ENCODE peak calls at places on chromosomes 5 and 9, in seven cellular contexts. K is SK-N-SH, C is sigmoid colon, M is GM23338, L is upper lobe of left lung, W is HepG2, D is breast epithelium. O is an unnamed sample. For H3K4me1, the result is how much of the 10 kb centered on the place peaks cover.

GRCh38 chr9:35258665-35259474 is 97.1 kb downstream of the UNC13B start:
- DNase-seq in K (peak), W (peak), C (peak), L (no peak), M (peak), D (peak), O (no peak)

GRCh38 chr9:132283863-132284262 is 70.9 kb downstream of the SETX start:
- DNase-seq in W (no peak), L (no peak), K (no peak), D (no peak), M (no peak), C (no peak), O (no peak)

GRCh38 chr9:107161338-107161737 is 121.7 kb upstream of the RAD23B start:
- DNase-seq in K (no peak), C (no peak), D (no peak), W (peak), L (no peak), M (no peak), O (no peak)

GRCh38 chr5:122356868-122357267 is 44.8 kb downstream of the SNCAIP start:
- DNase-seq in C (no peak), M (no peak), W (no peak), D (no peak), L (no peak), K (no peak), O (no peak)

GRCh38 chr5:76787237-76787636 is 31.6 kb upstream of the F2RL1 start:
- DNase-seq in K (no peak), L (no peak), D (no peak), M (no peak), C (peak), W (peak), O (no peak)

GRCh38 chr9:130631331-130632080 is 32.9 kb upstream of the PRDM12 start:
- DNase-seq in K (no peak), M (no peak), L (no peak), W (no peak), C (no peak), D (peak), O (no peak)

GRCh38 chr5:31361234-31361633 is 167.7 kb downstream of the CDH6 start:
- DNase-seq in M (no peak), L (no peak), C (peak), D (no peak), W (no peak), K (peak), O (peak)

GRCh38 chr9:75812139-75812538 is 78.3 kb upstream of the PCSK5 start:
- DNase-seq in C (no peak), M (no peak), W (no peak), D (no peak), K (no peak), L (no peak), O (no peak)

GRCh38 chr9:129879103-129879699 is 43.9 kb downstream of the USP20 start:
- DNase-seq in D (no peak), C (no peak), L (no peak), M (no peak), K (no peak), W (no peak), O (no peak)

GRCh38 chr5:77518304-77518703 is 26.2 kb upstream of the WDR41 start:
- DNase-seq in K (peak), M (peak), W (peak), C (no peak), L (no peak), D (no peak), O (no peak)

GRCh38 chr5:122091942-122092600 is 14.0 kb upstream of the LOX start:
- DNase-seq in L (no peak), C (no peak), W (no peak), K (no peak), M (peak), D (no peak), O (no peak)

GRCh38 chr9:83596899-83597504 is 25.9 kb upstream of the IDNK start:
- DNase-seq in W (no peak), C (no peak), K (peak), L (no peak), D (no peak), M (peak), O (no peak)

GRCh38 chr9:100216178-100216787 is 117.2 kb downstream of the INVS start:
- DNase-seq in D (no peak), C (no peak), L (no peak), W (peak), K (peak), M (peak), O (no peak)

GRCh38 chr9:16925426-16925825 is 55.0 kb upstream of the BNC2 start:
- DNase-seq in M (no peak), C (no peak), D (no peak), W (no peak), K (no peak), L (no peak), O (no peak)

GRCh38 chr5:66933066-66933465 is 263.5 kb downstream of the CD180 start:
- DNase-seq in L (no peak), C (no peak), D (no peak), M (no peak), W (no peak), K (no peak), O (no peak)

GRCh38 chr5:172722309-172722815 is 48.6 kb downstream of the DUSP1 start:
- DNase-seq in W (no peak), D (no peak), C (no peak), K (no peak), L (no peak), M (no peak), O (no peak)

GRCh38 chr9:34547960-34548603 is 25.3 kb upstream of the ENHO start:
- DNase-seq in D (peak), K (peak), W (peak), M (peak), C (peak), L (peak), O (no peak)

GRCh38 chr5:65809817-65810531 is 88.0 kb downstream of the NLN start:
- DNase-seq in K (peak), W (no peak), L (no peak), M (no peak), C (no peak), D (no peak), O (no peak)

GRCh38 chr5:89265511-89266169 is 382.7 kb upstream of the MEF2C start:
- DNase-seq in K (no peak), L (no peak), M (no peak), D (no peak), W (no peak), C (no peak), O (no peak)

GRCh38 chr9:129617167-129617566 is 3.7 kb downstream of the C9orf50 start:
- DNase-seq in D (no peak), K (no peak), C (no peak), M (peak), W (no peak), L (no peak), O (no peak)

GRCh38 chr9:96817973-96818372 is 36.3 kb downstream of the ZNF782 start:
- DNase-seq in M (no peak), K (no peak), C (no peak), L (no peak), W (no peak), D (no peak), O (no peak)

GRCh38 chr9:899440-900184 is 58.1 kb downstream of the DMRT1 start:
- DNase-seq in L (no peak), K (no peak), C (no peak), W (no peak), M (peak), D (no peak), O (no peak)

GRCh38 chr9:70406446-70406862 is 8.0 kb downstream of the KLF9 start:
- DNase-seq in K (no peak), M (peak), L (no peak), W (no peak), C (peak), D (no peak), O (no peak)
- H3K4me1 ChIP-seq in K (under half), M (under half), L (half or more), W (half or more), C (under half), D (under half), O (half or more)

GRCh38 chr5:150637245-150638052 is 3.0 kb upstream of the SYNPO start:
- DNase-seq in K (no peak), W (peak), C (no peak), L (peak), D (no peak), M (peak), O (no peak)
- TF ChIP-seq POLR2AphosphoS5 in K (peak), W (no peak), C (no peak), L (no peak), D (no peak), M (no peak), O (no peak)

GRCh38 chr5:140293091-140293996 is 9.6 kb downstream of the PFDN1 start:
- DNase-seq in C (no peak), M (no peak), K (no peak), W (peak), D (no peak), L (no peak), O (no peak)

GRCh38 chr5:140295414-140295813 is 7.5 kb downstream of the PFDN1 start:
- DNase-seq in D (no peak), C (peak), W (peak), L (no peak), K (no peak), M (no peak), O (no peak)

GRCh38 chr5:140296289-140296688 is 6.6 kb downstream of the PFDN1 start:
- DNase-seq in L (no peak), D (no peak), C (no peak), K (no peak), W (no peak), M (no peak), O (no peak)

GRCh38 chr5:140292212-140293040 is 10.5 kb downstream of the PFDN1 start:
- DNase-seq in C (no peak), M (no peak), K (no peak), W (peak), L (no peak), D (no peak), O (no peak)

DNA sequence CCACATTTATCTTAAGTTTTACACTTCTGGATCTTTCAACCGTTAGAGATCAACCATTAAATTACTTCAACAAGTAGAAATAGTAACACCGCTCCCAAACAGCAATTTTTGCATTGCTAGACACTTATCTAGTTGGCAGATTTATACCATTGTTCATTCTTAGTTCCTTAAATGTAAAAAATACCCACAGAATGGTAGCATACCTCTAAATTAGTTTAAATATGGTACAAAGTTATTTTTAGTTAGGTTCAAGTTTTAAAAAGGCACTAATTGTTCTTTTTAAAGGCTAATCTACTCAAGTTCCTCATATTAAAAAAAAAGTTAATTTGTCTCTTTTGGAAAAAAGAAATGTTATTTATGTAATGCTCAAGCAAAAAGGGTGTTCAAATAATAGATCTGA is 8.1 kb downstream of the PFDN1 start:
- DNase-seq in W (no peak), M (no peak), D (no peak), C (no peak), K (no peak), L (no peak), O (no peak)
- H3K4me1 ChIP-seq in W (half or more), M (under half), D (under half), C (under half), K (under half), L (under half), O (half or more)

DNA sequence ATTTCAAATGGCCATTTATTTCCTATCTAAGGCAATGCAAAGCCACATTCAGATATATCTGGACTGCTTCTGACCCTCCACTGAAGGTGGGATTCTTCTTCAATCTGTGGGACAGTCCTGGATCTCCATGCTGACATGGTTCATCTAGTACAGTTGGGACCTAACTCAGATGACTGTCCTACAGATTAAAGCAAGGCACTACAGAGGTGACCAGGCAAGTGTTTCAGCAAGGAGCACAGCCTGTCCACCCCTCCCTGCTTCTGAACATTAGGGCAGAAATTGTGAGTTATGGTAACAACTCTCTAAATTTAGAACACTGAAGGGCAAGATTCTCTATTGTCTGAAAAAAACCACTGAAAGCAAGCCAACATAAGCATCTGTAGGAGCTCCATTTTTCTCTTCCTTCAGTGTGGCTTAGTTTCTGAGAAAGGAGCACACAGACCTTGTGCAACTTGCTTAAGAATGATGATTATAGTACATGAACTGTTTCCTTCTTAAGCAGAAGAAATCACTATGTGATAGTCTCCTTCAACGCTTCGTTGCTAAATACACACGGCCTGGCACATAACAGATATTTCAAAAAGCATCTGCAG is 62.9 kb upstream of the BARX1 start:
- DNase-seq in C (no peak), K (no peak), W (no peak), D (no peak), M (no peak), L (no peak), O (peak)
- TF ChIP-seq POLR2AphosphoS5 in C (no peak), K (no peak), W (no peak), D (no peak), M (no peak), L (no peak), O (peak)

GRCh38 chr9:127963359-127964064 is 17.3 kb downstream of the EEIG1 start:
- DNase-seq in M (no peak), D (no peak), W (no peak), C (peak), L (peak), K (no peak), O (no peak)

GRCh38 chr9:127961613-127962150 is 19.1 kb downstream of the EEIG1 start:
- DNase-seq in K (no peak), L (no peak), D (no peak), W (no peak), C (no peak), M (no peak), O (no peak)

GRCh38 chr9:127962278-127962677 is 18.5 kb downstream of the EEIG1 start:
- DNase-seq in K (no peak), W (no peak), D (no peak), M (no peak), C (no peak), L (no peak), O (no peak)

GRCh38 chr9:127961166-127961490 is 19.7 kb downstream of the EEIG1 start:
- DNase-seq in M (no peak), W (no peak), K (no peak), C (no peak), L (no peak), D (no peak), O (no peak)

GRCh38 chr9:127963041-127963358 is 17.8 kb downstream of the EEIG1 start:
- DNase-seq in W (no peak), M (no peak), D (no peak), C (no peak), K (peak), L (no peak), O (no peak)
- H3K4me1 ChIP-seq in W (half or more), M (under half), D (half or more), C (under half), K (half or more), L (half or more), O (half or more)

DNA sequence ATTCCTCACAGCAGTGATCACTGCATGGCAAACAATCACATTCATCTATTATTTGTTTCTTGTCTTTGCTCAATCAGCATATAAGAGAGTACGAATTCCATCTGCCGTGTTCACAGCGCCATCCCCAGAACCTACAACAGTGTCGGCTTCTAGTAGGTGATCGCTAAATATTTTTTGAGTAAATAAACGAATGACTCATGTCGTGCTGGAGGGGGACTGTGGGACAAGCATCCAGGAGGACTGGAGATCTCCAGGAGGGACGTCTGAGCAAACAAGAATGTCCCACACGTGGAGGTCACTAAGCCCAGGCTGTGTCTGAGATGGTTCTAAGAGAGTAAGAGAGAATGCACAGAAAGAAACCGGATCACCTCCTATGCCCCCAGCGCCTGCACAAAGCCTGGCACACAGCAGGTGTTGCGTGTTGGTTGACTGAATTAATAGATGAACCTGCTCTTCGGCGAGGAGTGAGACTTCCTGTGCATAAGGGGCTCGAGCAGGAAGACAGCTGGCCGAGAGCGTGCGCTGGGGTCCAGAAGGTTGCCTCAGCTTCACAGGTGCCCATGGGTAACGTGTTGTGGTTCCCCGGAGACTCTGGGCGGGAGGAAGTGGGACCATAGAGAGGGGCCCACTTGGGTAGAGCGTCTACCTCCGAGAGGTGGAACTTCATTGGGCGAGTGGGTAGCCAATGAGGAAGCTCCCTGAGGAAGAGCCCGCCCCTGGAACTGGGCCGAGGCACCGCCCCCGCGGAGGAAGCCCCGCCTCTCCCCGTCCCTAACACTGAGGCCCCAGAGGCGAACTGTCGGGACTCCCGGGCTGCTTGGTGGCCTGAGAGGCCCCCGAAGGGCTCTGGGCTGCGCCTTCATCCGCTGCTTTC is 193.0 kb downstream of the MELK start:
- DNase-seq in L (peak), K (peak), C (peak), M (peak), D (no peak), W (peak), O (no peak)
- TF ChIP-seq POLR2AphosphoS5 in L (no peak), K (peak), C (no peak), M (peak), D (no peak), W (no peak), O (no peak)

GRCh38 chr9:33461474-33461873 is 12.2 kb downstream of the NOL6 start:
- DNase-seq in K (no peak), M (no peak), C (no peak), W (no peak), D (no peak), L (no peak), O (no peak)
- H3K4me1 ChIP-seq in K (under half), M (under half), C (under half), W (under half), D (under half), L (under half), O (under half)